ENCODE peak calls at places on chromosomes 1 and 21, in four cellular contexts. S, W, M and D are unnamed samples.

GRCh38 chr1:147717706-147718097 is 42.7 kb downstream of the GJA5 start:
- DNase-seq in S (peak; percentile 15), W (no peak), M (peak; percentile 15), D (no peak)

GRCh38 chr1:72547412-72547811 is 265.1 kb upstream of the NEGR1 start:
- DNase-seq in W (no peak), M (no peak), S (no peak), D (no peak)

GRCh38 chr1:201295861-201296260 is 12.6 kb downstream of the PKP1 start:
- DNase-seq in W (peak; percentile 85), M (no peak), S (no peak), D (peak; percentile 81)

GRCh38 chr1:36199934-36200741 is 24.1 kb upstream of the THRAP3 start:
- DNase-seq in S (no peak), W (peak; percentile 22), M (no peak), D (no peak)

GRCh38 chr1:164772635-164773034 is 213.7 kb downstream of the PBX1 start:
- DNase-seq in S (peak; percentile 41), M (no peak), W (peak; percentile 80), D (peak; percentile 99)

GRCh38 chr1:87274851-87275250 is 53.8 kb upstream of the LMO4 start:
- DNase-seq in W (no peak), M (no peak), S (no peak), D (no peak)

GRCh38 chr21:39834543-39834942 is 32.7 kb upstream of the PCP4 start:
- DNase-seq in S (no peak), M (no peak), W (no peak), D (no peak)

GRCh38 chr1:94926915-94927404 is at the start of gene CNN3:
- DNase-seq in W (peak; percentile 96), M (peak; percentile 50), S (peak; percentile 93), D (peak; percentile 97)

GRCh38 chr1:66354311-66354922 is 179.5 kb upstream of the SGIP1 start:
- DNase-seq in W (peak; percentile 50), M (no peak), S (no peak), D (no peak)

GRCh38 chr1:1121611-1122077 is 5.8 kb upstream of the C1orf159 start:
- DNase-seq in M (no peak), S (no peak), W (no peak), D (no peak)

GRCh38 chr1:31152181-31152768 is 86.8 kb upstream of the PUM1 start:
- DNase-seq in M (no peak), W (peak; percentile 71), S (no peak), D (peak; percentile 94)

GRCh38 chr1:21337459-21337930 is 47.2 kb upstream of the ECE1 start:
- DNase-seq in M (no peak), W (no peak), S (no peak), D (no peak)

GRCh38 chr1:3058263-3059030 is 10.6 kb upstream of the PRDM16 start:
- DNase-seq in S (no peak), W (no peak), M (no peak), D (peak; percentile 32)

GRCh38 chr1:235397733-235398132 is 30.5 kb downstream of the TBCE start:
- DNase-seq in S (no peak), W (peak; percentile 87), M (no peak), D (peak; percentile 59)

GRCh38 chr1:153598309-153599172 is 14.4 kb downstream of the S100A16 start:
- DNase-seq in S (no peak), M (no peak), W (peak; percentile 49), D (peak; percentile 82)

GRCh38 chr1:94130851-94131595 is 10.1 kb upstream of the ABCA4 start:
- DNase-seq in W (no peak), S (no peak), M (no peak), D (peak; percentile 57)

GRCh38 chr1:3158329-3158728 is 89.3 kb downstream of the PRDM16 start:
- DNase-seq in W (no peak), S (no peak), M (no peak), D (no peak)

GRCh38 chr1:14435368-14436023 is 163.0 kb upstream of the KAZN start:
- DNase-seq in W (no peak), M (no peak), S (no peak), D (peak; percentile 74)

GRCh38 chr1:89687254-89687653 is 54.3 kb downstream of the LRRC8C start:
- DNase-seq in W (no peak), S (no peak), M (no peak), D (no peak)

GRCh38 chr1:15222653-15223303 is 24.2 kb upstream of the FHAD1 start:
- DNase-seq in S (no peak), W (no peak), M (no peak), D (no peak)

GRCh38 chr21:27001526-27001925 is 34.6 kb upstream of the ADAMTS5 start:
- DNase-seq in W (peak; percentile 46), S (no peak), M (no peak), D (no peak)

GRCh38 chr1:164380893-164381292 is 178.1 kb upstream of the PBX1 start:
- DNase-seq in W (peak; percentile 79), S (no peak), M (no peak), D (no peak)

GRCh38 chr1:30787856-30788495 is 30.4 kb upstream of the LAPTM5 start:
- DNase-seq in W (no peak), S (no peak), M (no peak), D (peak; percentile 47)

GRCh38 chr1:119285482-119285881 is 83.1 kb upstream of the HAO2 start:
- DNase-seq in W (peak; percentile 75), S (no peak), M (no peak), D (no peak)

GRCh38 chr1:214002472-214002871 is 14.7 kb downstream of the PROX1 start:
- DNase-seq in W (no peak), M (no peak), S (no peak), D (peak; percentile 12)

GRCh38 chr1:158037876-158038359 is 44.5 kb downstream of the KIRREL1 start:
- DNase-seq in S (peak; percentile 13), M (no peak), W (peak; percentile 61), D (peak; percentile 93)

GRCh38 chr1:43539726-43540434 is 9.2 kb downstream of the PTPRF start:
- DNase-seq in S (no peak), W (no peak), M (no peak), D (no peak)